ENCODE peak calls at places on chromosomes 7 and 10, in eight cellular contexts. O is activated CD8-positive, alpha-beta memory T cell treated with anti-CD3 and anti-CD28 coated beads, Interleukin-2, amount 10 ng/mL, durations not matched to agents 7 days and 5 days; H is naive thymus-derived CD8-positive, alpha-beta T cell; V is Karpas-422; X is OCI-LY7; Y is CD8-positive, alpha-beta T cell; Q is dermis blood vessel endothelial cell; W is cardiac fibroblast. S is an unnamed sample.

GRCh38 chr10:76296885-76297775 is 865.7 kb downstream of the LRMDA start:
- DNase-seq in Q (no peak), W (peak; percentile 48), V (no peak), H (no peak), O (no peak), Y (no peak), X (no peak), S (no peak)

GRCh38 chr7:142412551-142413193 is 154.8 kb upstream of the PRSS58 start:
- DNase-seq in X (peak; percentile 59), W (peak; percentile 54), Q (peak; percentile 75), O (peak; percentile 55), V (peak; percentile 75), H (peak; percentile 16), Y (no peak), S (peak; percentile 54)

GRCh38 chr7:151844080-151844827 is 32.7 kb downstream of the PRKAG2 start:
- DNase-seq in V (no peak), X (no peak), Q (peak; percentile 6), W (peak; percentile 43), H (no peak), Y (no peak), O (no peak), S (peak; percentile 91)

GRCh38 chr10:70822421-70822820 is 6.7 kb downstream of the SGPL1 start:
- DNase-seq in O (no peak), X (no peak), Y (no peak), H (no peak), W (no peak), V (no peak), Q (no peak), S (no peak)

GRCh38 chr10:26627320-26627719 is 70.2 kb upstream of the PDSS1 start:
- DNase-seq in X (no peak), H (no peak), V (no peak), Q (no peak), Y (no peak), O (no peak), W (no peak), S (no peak)

GRCh38 chr7:151689196-151689971 is 169.7 kb upstream of the RHEB start:
- DNase-seq in X (no peak), W (no peak), V (no peak), Y (no peak), H (no peak), O (no peak), Q (no peak), S (no peak)

GRCh38 chr7:31814187-31814586 is 127.2 kb downstream of the PPP1R17 start:
- DNase-seq in O (no peak), W (peak; percentile 25), Q (peak; percentile 65), H (no peak), V (peak; percentile 49), Y (no peak), X (no peak), S (peak; percentile 22)

GRCh38 chr7:30303312-30304039 is 19.1 kb downstream of the ZNRF2 start:
- DNase-seq in H (no peak), V (no peak), Q (no peak), W (no peak), O (no peak), X (no peak), Y (no peak), S (no peak)

S was measured in brain microvascular endothelial cell.